ENCODE peak calls at places on chromosomes 1 and 21, in seven cellular contexts. D is PC-9, K is PC-3, Y is OCI-LY7, G is HCT116, V is GM23248, R is hepatocyte. U is an unnamed sample.

GRCh38 chr1:167650266-167651160 is 20.5 kb downstream of the RCSD1 start:
- DNase-seq in D (no peak), K (no peak), Y (peak; percentile 84), G (no peak), V (no peak), R (no peak), U (no peak)

GRCh38 chr1:221431068-221431651 is 310.7 kb downstream of the DUSP10 start:
- DNase-seq in D (no peak), K (no peak), Y (no peak), G (no peak), V (peak; percentile 45), R (no peak), U (no peak)

GRCh38 chr1:157069596-157069995 is 24.1 kb upstream of the ARHGEF11 start:
- DNase-seq in D (no peak), K (no peak), Y (no peak), G (no peak), V (no peak), R (no peak), U (no peak)

GRCh38 chr1:33128781-33129180 is 47.8 kb downstream of the AZIN2 start:
- DNase-seq in D (no peak), K (no peak), Y (no peak), G (no peak), V (no peak), R (no peak), U (no peak)

GRCh38 chr1:119141020-119141424 is 569 bp upstream of the WARS2 start:
- DNase-seq in D (peak; percentile 50), K (peak; percentile 43), Y (peak; percentile 26), G (no peak), V (peak; percentile 42), R (peak; percentile 8), U (peak; percentile 72)

GRCh38 chr1:24639881-24640280 is 3.2 kb upstream of the SRRM1 start:
- DNase-seq in D (no peak), K (peak; percentile 83), Y (no peak), G (no peak), V (no peak), R (no peak), U (no peak)

GRCh38 chr1:240149488-240150094 is 57.9 kb downstream of the FMN2 start:
- DNase-seq in D (no peak), K (peak; percentile 82), Y (peak; percentile 11), G (no peak), V (peak; percentile 57), R (peak; percentile 24), U (peak; percentile 66)

GRCh38 chr21:27033467-27033866 is 66.6 kb upstream of the ADAMTS5 start:
- DNase-seq in D (no peak), K (no peak), Y (no peak), G (no peak), V (no peak), R (no peak), U (no peak)

GRCh38 chr21:34887729-34888568 is 161.2 kb downstream of the RUNX1 start:
- DNase-seq in D (peak; percentile 65), K (peak; percentile 95), Y (peak; percentile 31), G (no peak), V (peak; percentile 99), R (peak; percentile 91), U (peak; percentile 80)

GRCh38 chr1:12447849-12448312 is 170.1 kb downstream of the DHRS3 start:
- DNase-seq in D (no peak), K (no peak), Y (no peak), G (no peak), V (peak; percentile 71), R (no peak), U (no peak)

GRCh38 chr1:15418811-15419515 is 9.3 kb downstream of the EFHD2 start:
- DNase-seq in D (no peak), K (no peak), Y (no peak), G (no peak), V (no peak), R (no peak), U (peak; percentile 40)

GRCh38 chr1:245168921-245169320 is 14.1 kb downstream of the KIF26B start:
- DNase-seq in D (no peak), K (no peak), Y (no peak), G (no peak), V (no peak), R (no peak), U (no peak)

GRCh38 chr1:20476260-20477038 is 9.6 kb downstream of the CAMK2N1 start:
- DNase-seq in D (peak; percentile 89), K (peak; percentile 72), Y (no peak), G (no peak), V (peak; percentile 27), R (peak; percentile 94), U (no peak)

GRCh38 chr1:108041360-108042143 is 76.6 kb upstream of the VAV3 start:
- DNase-seq in D (no peak), K (no peak), Y (peak; percentile 8), G (no peak), V (no peak), R (peak; percentile 45), U (peak; percentile 72)

GRCh38 chr1:232726048-232726779 is 79.0 kb upstream of the MAP10 start:
- DNase-seq in D (no peak), K (peak; percentile 95), Y (no peak), G (no peak), V (peak; percentile 75), R (no peak), U (no peak)

GRCh38 chr1:83942914-83943313 is 56.0 kb downstream of the TTLL7 start:
- DNase-seq in D (no peak), K (peak; percentile 9), Y (no peak), G (no peak), V (peak; percentile 55), R (no peak), U (no peak)

GRCh38 chr1:8096105-8097011 is 70.2 kb upstream of the ERRFI1 start:
- DNase-seq in D (no peak), K (peak; percentile 97), Y (no peak), G (peak; percentile 84), V (peak; percentile 81), R (no peak), U (no peak)

GRCh38 chr1:165896277-165896676 is 68.9 kb downstream of the UCK2 start:
- DNase-seq in D (no peak), K (peak; percentile 53), Y (no peak), G (no peak), V (peak; percentile 98), R (no peak), U (no peak)

GRCh38 chr1:23539698-23540266 is 8.7 kb upstream of the E2F2 start:
- DNase-seq in D (peak; percentile 95), K (peak; percentile 96), Y (peak; percentile 97), G (peak; percentile 94), V (peak; percentile 89), R (peak; percentile 95), U (peak; percentile 98)

GRCh38 chr1:230868736-230869385 is 540 bp upstream of the C1orf198 start:
- DNase-seq in D (peak; percentile 71), K (peak; percentile 65), Y (peak; percentile 23), G (peak; percentile 24), V (peak; percentile 68), R (peak; percentile 77), U (peak; percentile 46)

GRCh38 chr21:26840206-26840605 is 5.0 kb downstream of the ADAMTS1 start:
- DNase-seq in D (no peak), K (no peak), Y (no peak), G (no peak), V (no peak), R (no peak), U (no peak)

GRCh38 chr1:109080441-109081082 is 4.8 kb upstream of the TAF13 start:
- DNase-seq in D (no peak), K (no peak), Y (no peak), G (no peak), V (no peak), R (no peak), U (no peak)
- H2AFZ ChIP-seq in D (peak overlapping the region; percentile 59), K (peak overlapping the region; percentile 92), Y (no peak overlapping the region), G (peak overlapping the region; percentile 98), V (peak overlapping the region; percentile 99), R (peak overlapping the region; percentile 72), U (peak overlapping the region; percentile 6)

DNA sequence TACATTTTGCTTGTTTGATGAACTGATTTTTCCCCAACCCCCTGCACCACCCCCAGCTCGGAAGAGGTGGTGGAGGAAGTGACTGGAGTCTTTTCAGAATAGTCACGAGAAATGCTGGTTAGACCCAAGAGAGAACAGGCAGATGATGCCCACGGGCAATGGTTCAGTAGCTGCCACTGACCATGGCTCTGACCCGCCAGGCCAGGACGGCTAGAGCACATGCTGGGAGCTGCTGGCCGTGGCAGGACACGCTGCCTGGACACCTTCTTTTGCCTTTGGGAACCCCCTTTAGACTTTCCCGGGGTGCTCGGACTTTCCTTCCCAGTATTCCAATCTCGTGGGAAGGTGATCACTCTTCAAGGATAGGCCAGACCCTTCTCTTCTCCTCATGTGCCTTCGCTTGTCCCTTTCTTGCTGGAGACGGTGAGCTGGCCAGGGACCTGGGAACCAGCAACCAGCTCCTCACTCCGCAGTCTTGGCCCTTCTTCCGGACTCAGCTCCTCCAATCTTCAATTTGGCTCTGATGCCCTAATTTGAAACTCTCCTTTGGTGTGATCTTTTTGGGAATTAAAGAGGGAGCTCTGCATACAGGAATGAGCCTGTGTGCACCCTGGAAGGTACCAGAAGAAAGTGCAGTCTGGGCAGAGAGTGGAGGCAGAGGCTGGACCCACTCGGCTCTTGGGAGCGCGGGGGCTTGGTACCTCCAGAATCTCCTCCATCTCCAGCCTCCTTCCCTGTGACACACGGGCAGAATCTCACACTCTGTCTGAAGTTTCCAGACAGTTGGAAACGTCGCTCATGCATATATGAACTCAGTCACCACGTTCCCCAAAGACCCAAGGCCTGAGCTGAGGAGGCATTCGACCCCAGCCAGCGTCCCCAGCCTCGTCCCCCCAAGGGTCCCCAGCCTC is 4.0 kb upstream of the PDE9A start:
- DNase-seq in D (no peak), K (no peak), Y (no peak), G (no peak), V (no peak), R (no peak), U (no peak)
- H3K9me2 ChIP-seq in D (no peaks in the 10 kb centered on the region), K (no peaks in the 10 kb centered on the region), Y (no peaks in the 10 kb centered on the region), G (no peaks in the 10 kb centered on the region), V (no peaks in the 10 kb centered on the region), R (no peaks in the 10 kb centered on the region), U (no peaks in the 10 kb centered on the region)

GRCh38 chr21:44929242-44929798 is 8.6 kb upstream of the ITGB2 start:
- DNase-seq in D (no peak), K (peak; percentile 26), Y (no peak), G (no peak), V (peak; percentile 32), R (no peak), U (peak; percentile 75)

GRCh38 chr21:44925027-44925755 is 4.5 kb upstream of the ITGB2 start:
- DNase-seq in D (no peak), K (peak; percentile 45), Y (no peak), G (no peak), V (peak; percentile 73), R (no peak), U (peak; percentile 75)

GRCh38 chr21:44927587-44928461 is 7.1 kb upstream of the ITGB2 start:
- DNase-seq in D (peak; percentile 92), K (peak; percentile 96), Y (peak; percentile 73), G (no peak), V (peak; percentile 91), R (peak; percentile 45), U (peak; percentile 98)

GRCh38 chr21:44926364-44927101 is 5.8 kb upstream of the ITGB2 start:
- DNase-seq in D (no peak), K (peak; percentile 21), Y (no peak), G (no peak), V (peak; percentile 95), R (no peak), U (peak; percentile 72)

GRCh38 chr21:44927259-44927586 is 6.5 kb upstream of the ITGB2 start:
- DNase-seq in D (no peak), K (no peak), Y (no peak), G (no peak), V (no peak), R (no peak), U (no peak)
- H3K4me3 ChIP-seq in D (peak overlapping the region; percentile 36), K (peak overlapping the region; percentile 63), Y (peak overlapping the region; percentile 51), G (peak overlapping the region; percentile 44), V (peak overlapping the region; percentile 57), R (no peak overlapping the region), U (peak overlapping the region; percentile 75)

GRCh38 chr1:207440634-207441033 is 13.5 kb upstream of the CR2 start:
- DNase-seq in D (no peak), K (no peak), Y (no peak), G (no peak), V (no peak), R (no peak), U (no peak)

GRCh38 chr1:207444514-207445208 is 9.5 kb upstream of the CR2 start:
- DNase-seq in D (no peak), K (no peak), Y (no peak), G (no peak), V (no peak), R (no peak), U (no peak)
- H2AFZ ChIP-seq in D (no peak overlapping the region), K (no peak overlapping the region), Y (no peak overlapping the region), G (no peak overlapping the region), V (no peak overlapping the region), R (no peak overlapping the region), U (no peak overlapping the region)

U was measured in Karpas-422.